ENCODE peak calls at places on chromosomes 5 and 9, in five cellular contexts. S, Z, D, C and V are unnamed samples.

GRCh38 chr9:27227192-27227591 is 69.8 kb downstream of the EQTN start:
- DNase-seq in D (no peak), Z (no peak), C (peak; percentile 54), S (no peak), V (no peak)

GRCh38 chr9:70085241-70085640 is 41.6 kb downstream of the MAMDC2 start:
- DNase-seq in D (no peak), Z (no peak), C (peak; percentile 17), S (no peak), V (no peak)

GRCh38 chr5:135934939-135935338 is 19.8 kb downstream of the LECT2 start:
- DNase-seq in Z (no peak), C (no peak), D (no peak), S (no peak), V (no peak)

GRCh38 chr9:93031629-93032431 is 26.7 kb upstream of the SUSD3 start:
- DNase-seq in S (no peak), Z (no peak), C (peak; percentile 45), D (no peak), V (no peak)

GRCh38 chr5:75640395-75640794 is 29.1 kb downstream of the ANKDD1B start:
- DNase-seq in S (no peak), Z (no peak), C (peak; percentile 69), D (no peak), V (no peak)

GRCh38 chr5:66828551-66829421 is 232.6 kb downstream of the MAST4 start:
- DNase-seq in Z (peak; percentile 89), C (peak; percentile 51), S (no peak), D (peak; percentile 23), V (peak; percentile 58)

GRCh38 chr5:170408189-170408588 is 19.0 kb upstream of the KCNMB1 start:
- DNase-seq in C (no peak), S (no peak), Z (no peak), D (no peak), V (no peak)

GRCh38 chr9:212265-212664 is 2.4 kb upstream of the DOCK8 start:
- DNase-seq in D (no peak), C (no peak), Z (no peak), S (no peak), V (no peak)

GRCh38 chr9:36592801-36593583 is 20.3 kb downstream of the MELK start:
- DNase-seq in D (no peak), C (no peak), Z (no peak), S (no peak), V (no peak)

GRCh38 chr5:91189480-91190332 is 193.4 kb downstream of the ARRDC3 start:
- DNase-seq in C (no peak), Z (no peak), D (no peak), S (no peak), V (no peak)

GRCh38 chr5:160619381-160619780 is 197.7 kb downstream of the PTTG1 start:
- DNase-seq in D (no peak), C (no peak), Z (no peak), S (no peak), V (no peak)
- TF ChIP-seq CTCF in D (no peak), C (no peak), Z (no peak), S (no peak), V (no peak)

GRCh38 chr5:174692982-174693422 is 31.4 kb upstream of the MSX2 start:
- DNase-seq in S (no peak), C (no peak), Z (no peak), D (no peak), V (no peak)

GRCh38 chr5:174692381-174692780 is 32.0 kb upstream of the MSX2 start:
- DNase-seq in Z (no peak), C (no peak), D (no peak), S (no peak), V (no peak)

GRCh38 chr5:174693697-174694400 is 30.5 kb upstream of the MSX2 start:
- DNase-seq in D (no peak), C (no peak), Z (no peak), S (no peak), V (no peak)

GRCh38 chr5:174699131-174699530 is 25.3 kb upstream of the MSX2 start:
- DNase-seq in Z (no peak), S (no peak), D (no peak), C (no peak), V (no peak)

DNA sequence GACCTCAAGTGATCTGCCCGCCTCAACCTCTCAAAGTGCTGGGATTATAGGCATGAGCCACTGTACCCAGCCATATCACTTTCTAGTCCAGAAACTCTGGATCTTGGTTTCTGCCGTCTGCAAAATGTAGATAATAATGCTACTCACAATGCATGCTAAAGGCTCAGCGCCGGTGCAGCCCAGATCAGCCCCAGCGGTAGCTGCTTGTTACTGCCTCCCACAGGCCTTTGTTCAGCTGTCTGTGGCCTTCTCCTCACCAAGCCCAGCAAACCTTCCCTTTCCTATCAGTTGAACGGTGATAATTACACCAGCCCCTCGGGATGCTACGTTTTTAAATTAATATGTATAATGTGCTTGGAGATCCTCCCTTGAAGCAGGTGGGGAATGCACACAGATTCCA is 26.2 kb upstream of the MSX2 start:
- DNase-seq in Z (no peak), S (no peak), D (no peak), C (no peak), V (no peak)
- TF ChIP-seq CTCF in Z (no peak), S (no peak), D (no peak), C (no peak), V (no peak)

DNA sequence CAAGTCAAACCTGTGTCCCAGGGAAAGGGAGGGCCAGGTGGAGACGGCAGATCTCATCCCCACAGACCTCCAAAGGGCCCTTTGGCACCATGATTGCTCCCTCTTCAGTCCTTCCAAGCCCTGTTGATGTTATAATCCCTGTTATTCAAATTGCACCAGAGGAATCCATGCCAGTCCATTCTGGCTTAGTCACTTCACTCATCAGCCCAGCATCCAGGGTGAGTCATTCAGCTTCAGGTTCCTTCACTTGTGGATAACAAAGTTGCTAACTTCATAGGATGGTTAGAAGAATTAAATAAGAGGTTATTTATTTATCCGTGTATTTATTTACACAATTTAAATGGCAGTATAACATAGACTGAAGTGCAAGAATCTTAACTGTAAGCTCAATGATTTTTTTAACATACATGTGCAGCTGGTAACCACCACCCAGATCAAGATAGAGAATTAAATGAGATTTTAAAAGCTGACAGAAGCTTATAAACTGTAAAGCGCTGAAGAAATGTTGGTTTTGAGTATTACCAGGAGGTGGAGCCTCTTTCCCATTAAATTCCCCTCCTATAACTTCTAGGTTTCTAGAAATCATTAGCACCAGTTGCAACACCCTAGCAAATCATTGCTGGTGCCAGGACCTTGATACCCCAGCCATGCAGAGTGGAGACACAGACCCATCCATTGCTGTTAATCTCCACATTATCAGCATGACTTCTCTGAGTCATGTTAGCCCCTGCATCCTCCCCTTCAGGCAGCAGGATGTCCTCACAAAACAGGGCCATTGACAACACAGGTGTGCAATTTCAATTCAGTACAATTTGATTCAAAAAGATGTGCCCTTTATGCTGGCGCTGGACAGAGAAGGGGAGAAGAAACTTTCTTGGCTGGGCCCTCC is 77.4 kb downstream of the SEC61B start:
- DNase-seq in S (no peak), D (no peak), Z (no peak), C (peak; percentile 72), V (no peak)
- TF ChIP-seq CTCF in S (no peak), D (no peak), Z (no peak), C (no peak), V (no peak)

DNA sequence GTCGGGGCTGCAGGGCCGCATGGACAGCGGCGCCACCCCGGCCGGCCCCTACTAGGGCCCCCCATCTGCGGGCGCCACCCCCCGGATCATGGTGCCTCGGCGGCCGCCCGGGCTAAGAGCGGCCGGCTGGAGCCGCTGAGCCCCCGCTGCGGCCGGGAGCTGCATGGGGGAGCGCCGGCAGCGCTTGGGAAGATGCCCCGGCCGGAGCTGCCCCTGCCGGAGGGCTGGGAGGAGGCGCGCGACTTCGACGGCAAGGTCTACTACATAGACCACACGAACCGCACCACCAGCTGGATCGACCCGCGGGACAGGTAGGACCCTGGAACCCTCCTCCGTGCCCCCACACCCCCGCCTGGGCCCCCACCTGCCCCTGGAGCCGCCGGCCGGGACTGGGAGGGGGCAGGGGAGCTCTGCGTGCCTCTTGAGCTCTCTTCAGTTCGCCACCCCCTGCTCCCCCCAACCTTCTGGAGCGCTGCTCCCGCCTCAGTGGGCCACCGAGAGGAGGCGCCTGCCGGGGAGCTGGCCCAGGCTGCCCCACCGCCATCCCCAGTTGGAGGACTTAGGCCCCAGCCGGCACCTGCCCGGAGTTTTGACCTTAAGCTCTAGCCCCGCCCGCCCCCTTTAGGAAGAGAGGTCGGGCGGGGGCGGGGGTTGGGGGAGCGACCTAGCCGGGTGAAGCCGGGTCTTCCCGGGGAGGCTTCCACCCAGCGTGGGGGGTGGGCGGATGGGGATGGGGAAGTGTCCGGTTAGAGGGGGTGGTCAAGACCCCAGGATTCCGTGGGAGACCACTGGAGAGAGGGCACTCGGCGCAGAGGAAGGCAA is 727 bp downstream of the WWC1 start:
- DNase-seq in C (peak; percentile 62), Z (peak; percentile 78), S (no peak), D (no peak), V (peak; percentile 58)
- TF ChIP-seq CTCF in C (no peak), Z (no peak), S (no peak), D (no peak), V (no peak)

GRCh38 chr5:96933764-96934163 is 2.1 kb upstream of the LNPEP start:
- DNase-seq in C (no peak), S (no peak), Z (no peak), D (no peak), V (no peak)

GRCh38 chr5:96936431-96937221 is 746 bp downstream of the LNPEP start:
- DNase-seq in S (peak; percentile 78), Z (peak; percentile 89), D (no peak), C (peak; percentile 45), V (no peak)

GRCh38 chr5:96934291-96934694 is 1.6 kb upstream of the LNPEP start:
- DNase-seq in D (no peak), C (peak; percentile 15), Z (no peak), S (no peak), V (no peak)

GRCh38 chr5:96935556-96936430 is at the start of gene LNPEP:
- DNase-seq in S (peak; percentile 97), D (peak; percentile 88), C (peak; percentile 97), Z (peak; percentile 100), V (peak; percentile 95)

DNA sequence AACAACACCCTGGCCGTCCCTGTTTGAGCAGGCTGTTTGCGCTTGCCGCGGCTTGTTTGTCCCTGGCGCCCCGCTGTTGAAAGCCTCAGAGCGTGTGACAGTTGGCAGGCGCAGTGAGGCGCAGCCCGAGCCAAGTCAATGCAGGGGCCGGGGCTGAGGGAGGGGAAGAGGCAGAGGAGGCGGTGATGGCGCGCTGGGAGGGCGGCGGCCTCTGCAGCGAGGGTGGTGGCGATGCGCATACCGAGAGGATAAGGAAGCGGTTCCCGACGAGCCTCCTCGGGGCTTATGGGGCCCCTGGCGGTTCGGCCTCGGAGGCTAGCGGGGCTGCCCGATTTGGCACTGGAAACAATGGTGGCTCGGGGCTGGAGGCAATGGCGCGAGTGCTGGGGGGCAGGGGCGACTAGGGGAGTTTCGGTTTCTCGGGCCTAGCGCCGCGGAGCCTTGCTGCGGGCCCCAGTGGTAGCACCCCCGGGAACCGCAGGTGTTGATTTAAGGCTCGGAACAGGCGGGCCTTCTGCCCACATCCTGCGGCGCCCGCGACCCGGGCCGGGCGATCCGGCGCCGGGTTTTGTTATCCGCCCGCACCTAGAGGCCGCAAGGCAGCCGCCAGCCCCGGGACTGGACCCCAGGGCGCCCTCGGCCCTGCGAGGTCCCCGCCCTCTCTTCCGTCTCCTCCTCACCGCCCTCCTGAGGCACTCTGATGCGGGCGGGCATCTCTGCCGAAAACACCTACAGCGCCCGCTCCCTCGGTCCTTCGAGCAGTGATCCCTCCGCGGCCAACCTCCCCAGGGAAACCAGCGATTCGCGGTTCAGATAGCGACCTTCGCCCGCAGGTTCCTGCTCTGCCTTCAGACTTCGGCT is 955 bp upstream of the LNPEP start:
- DNase-seq in D (peak; percentile 80), S (peak; percentile 95), C (peak; percentile 88), Z (peak; percentile 99), V (peak; percentile 90)
- TF ChIP-seq CTCF in D (peak; percentile 57), S (no peak), C (no peak), Z (peak; percentile 59), V (no peak)

GRCh38 chr9:99821187-99822095 is at the start of gene NR4A3:
- DNase-seq in S (peak; percentile 95), C (peak; percentile 98), D (peak; percentile 84), Z (peak; percentile 95), V (peak; percentile 95)
- TF ChIP-seq CTCF in S (peak; percentile 20), C (peak; percentile 22), D (peak; percentile 83), Z (peak; percentile 67), V (no peak)